ENCODE peak calls at places on chromosomes 6 and 20, in six cellular contexts. M is H9, P is IMR-90, G is H1, N is trophoblast cell, A is neuronal stem cell. Y is an unnamed sample.
A peak's percentile ranks its signal among the peaks of the same experiment; 100 is the strongest.

GRCh38 chr20:48052492-48052870 is 267.2 kb upstream of the SULF2 start:
- DNase-seq in M (no peak), P (no peak), G (no peak), N (no peak), A (no peak), Y (peak; percentile 33)

GRCh38 chr6:56753801-56754200 is 111.1 kb upstream of the DST start:
- DNase-seq in M (no peak), P (no peak), G (no peak), N (no peak), A (no peak), Y (no peak)

GRCh38 chr6:82741325-82741995 is 324.2 kb downstream of the UBE3D start:
- DNase-seq in M (no peak), P (no peak), G (no peak), N (no peak), A (no peak), Y (peak; percentile 2)

GRCh38 chr6:88810089-88810488 is 153.3 kb downstream of the RNGTT start:
- DNase-seq in M (no peak), P (no peak), G (no peak), N (no peak), A (no peak), Y (no peak)

GRCh38 chr20:1293641-1294379 is 27.7 kb downstream of the SNPH start:
- DNase-seq in M (no peak), P (no peak), G (no peak), N (no peak), A (no peak), Y (no peak)

GRCh38 chr6:52595796-52596130 is 18.9 kb upstream of the TRAM2 start:
- DNase-seq in M (no peak), P (no peak), G (no peak), N (no peak), A (no peak), Y (no peak)

GRCh38 chr20:49323622-49324238 is 45.9 kb upstream of the ZNFX1 start:
- DNase-seq in M (peak; percentile 53), P (peak; percentile 74), G (no peak), N (no peak), A (no peak), Y (peak; percentile 74)

GRCh38 chr6:157666721-157667120 is 156.3 kb upstream of the SNX9 start:
- DNase-seq in M (no peak), P (no peak), G (no peak), N (no peak), A (no peak), Y (no peak)

GRCh38 chr6:81382852-81383251 is 369.6 kb downstream of the TENT5A start:
- DNase-seq in M (no peak), P (no peak), G (no peak), N (no peak), A (no peak), Y (peak; percentile 38)

GRCh38 chr6:111805511-111806181 is 67.6 kb downstream of the FYN start:
- DNase-seq in M (no peak), P (peak; percentile 85), G (no peak), N (no peak), A (no peak), Y (peak; percentile 76)

GRCh38 chr20:62643521-62644043 is 1.3 kb downstream of the SLCO4A1 start:
- DNase-seq in M (no peak), P (peak; percentile 18), G (no peak), N (no peak), A (no peak), Y (no peak)

GRCh38 chr6:50791900-50792508 is 26.7 kb upstream of the TFAP2B start:
- DNase-seq in M (no peak), P (peak; percentile 30), G (no peak), N (peak; percentile 10), A (peak; percentile 44), Y (peak; percentile 24)

DNA sequence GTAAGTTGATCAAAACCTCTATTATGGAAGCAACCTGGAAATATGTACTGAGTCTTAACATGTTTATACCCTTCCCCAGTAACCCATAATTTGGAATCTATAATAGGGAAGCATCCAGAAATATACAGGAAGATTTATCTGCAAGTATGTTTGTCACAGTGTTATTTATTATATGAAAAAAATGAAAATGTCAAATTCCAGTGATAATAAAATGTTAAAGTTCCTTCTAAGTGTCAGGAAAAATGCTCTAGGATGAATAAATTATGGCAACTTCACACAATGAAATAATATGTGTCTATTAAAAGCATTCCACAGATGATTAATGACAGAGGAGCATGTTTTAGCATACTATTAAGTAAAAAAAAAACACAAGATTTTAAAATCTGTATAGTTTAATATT is 237.7 kb upstream of the PRND start:
- DNase-seq in M (no peak), P (no peak), G (no peak), N (no peak), A (no peak), Y (no peak)
- H2AFZ ChIP-seq in M (no peak overlapping the region), P (no peak overlapping the region), G (no peak overlapping the region), N (no peak overlapping the region), A (no peak overlapping the region), Y (no peak overlapping the region)

GRCh38 chr6:106050538-106050937 is 35.6 kb upstream of the PRDM1 start:
- DNase-seq in M (no peak), P (peak; percentile 35), G (no peak), N (no peak), A (no peak), Y (no peak)
- H3K4me2 ChIP-seq in M (no peak overlapping the region), P (no peak overlapping the region), G (peak overlapping the region; percentile 72), N (no peak overlapping the region), A (no peak overlapping the region), Y (no peak overlapping the region)

GRCh38 chr6:17470209-17470952 is 77.0 kb downstream of the CAP2 start:
- DNase-seq in M (no peak), P (peak; percentile 47), G (peak; percentile 10), N (no peak), A (no peak), Y (no peak)

GRCh38 chr6:17473554-17473953 is 80.2 kb downstream of the CAP2 start:
- DNase-seq in M (no peak), P (no peak), G (no peak), N (no peak), A (no peak), Y (no peak)

GRCh38 chr6:17472653-17473183 is 79.3 kb downstream of the CAP2 start:
- DNase-seq in M (no peak), P (peak; percentile 17), G (no peak), N (no peak), A (no peak), Y (peak; percentile 60)

GRCh38 chr6:17469006-17469972 is 75.9 kb downstream of the CAP2 start:
- DNase-seq in M (no peak), P (no peak), G (peak; percentile 29), N (no peak), A (no peak), Y (no peak)

GRCh38 chr6:17470953-17471335 is 77.5 kb downstream of the CAP2 start:
- DNase-seq in M (no peak), P (peak; percentile 77), G (no peak), N (peak; percentile 66), A (no peak), Y (peak; percentile 74)
- H3K18ac ChIP-seq in M (no peak overlapping the region), P (no peak overlapping the region), G (no peak overlapping the region), N (no peak overlapping the region), A (no peak overlapping the region), Y (no peak overlapping the region)

GRCh38 chr6:163776549-163777378 is 362.2 kb downstream of the QKI start:
- DNase-seq in M (no peak), P (no peak), G (no peak), N (no peak), A (no peak), Y (no peak)
- H2AFZ ChIP-seq in M (no peak overlapping the region), P (no peak overlapping the region), G (no peak overlapping the region), N (no peak overlapping the region), A (no peak overlapping the region), Y (no peak overlapping the region)